ENCODE peak calls at places on chromosome 21, in ten cellular contexts. X is cardiac muscle cell; W is CD4-positive, CD25-positive, alpha-beta regulatory T cell; A is hepatocyte; R is IMR-90; H is AG04450; Q is Karpas-422; V is esophagus muscularis mucosa; E is uterus; T is heart right ventricle. O is an unnamed sample.

GRCh38 chr21:26555554-26555953 is 17.5 kb downstream of the CYYR1 start:
- DNase-seq in X (no peak), W (no peak), A (no peak), R (no peak), H (no peak), Q (no peak), V (no peak), E (no peak), T (no peak), O (no peak)

GRCh38 chr21:32336711-32337110 is 38.1 kb downstream of the MRAP start:
- DNase-seq in X (peak; percentile 13), W (no peak), A (no peak), R (peak; percentile 56), H (no peak), Q (no peak), V (no peak), E (no peak), T (no peak), O (peak; percentile 79)

GRCh38 chr21:30329203-30329868 is 8.2 kb downstream of the KRTAP27-1 start:
- DNase-seq in X (no peak), W (no peak), A (no peak), R (no peak), H (no peak), Q (no peak), V (no peak), E (no peak), T (no peak), O (peak; percentile 19)

GRCh38 chr21:31182231-31183129 is 144.2 kb upstream of the KRTAP19-8 start:
- DNase-seq in X (no peak), W (peak; percentile 78), A (no peak), R (no peak), H (no peak), Q (no peak), V (no peak), E (no peak), T (no peak), O (no peak)

GRCh38 chr21:39984613-39985012 is 117.4 kb downstream of the PCP4 start:
- DNase-seq in X (no peak), W (no peak), A (peak; percentile 15), R (no peak), H (no peak), Q (no peak), V (no peak), E (no peak), T (no peak), O (no peak)

GRCh38 chr21:26491663-26492062 is 81.4 kb downstream of the CYYR1 start:
- DNase-seq in X (no peak), W (no peak), A (no peak), R (no peak), H (no peak), Q (no peak), V (no peak), E (no peak), T (no peak), O (no peak)

GRCh38 chr21:33212159-33212851 is 17.4 kb upstream of the IFNAR2 start:
- DNase-seq in X (peak; percentile 62), W (peak; percentile 37), A (peak; percentile 56), R (peak; percentile 83), H (peak; percentile 33), Q (no peak), V (peak; percentile 77), E (no peak), T (no peak), O (peak; percentile 9)

GRCh38 chr21:32270748-32271147 is 8.1 kb downstream of the MIS18A start:
- DNase-seq in X (no peak), W (no peak), A (no peak), R (no peak), H (no peak), Q (no peak), V (peak; percentile 53), E (no peak), T (no peak), O (no peak)

GRCh38 chr21:35368326-35368725 is 319.2 kb upstream of the RUNX1 start:
- DNase-seq in X (no peak), W (no peak), A (no peak), R (no peak), H (no peak), Q (no peak), V (no peak), E (no peak), T (no peak), O (no peak)

GRCh38 chr21:36509966-36510742 is 30.2 kb upstream of the CLDN14 start:
- DNase-seq in X (no peak), W (no peak), A (peak; percentile 26), R (no peak), H (no peak), Q (peak; percentile 29), V (no peak), E (no peak), T (no peak), O (no peak)

GRCh38 chr21:19553930-19554615 is 1150.5 kb upstream of the TMPRSS15 start:
- DNase-seq in X (no peak), W (no peak), A (no peak), R (no peak), H (no peak), Q (no peak), V (no peak), E (no peak), T (no peak), O (no peak)

GRCh38 chr21:33936221-33937038 is 20.8 kb upstream of the ATP5PO start:
- DNase-seq in X (no peak), W (peak; percentile 61), A (no peak), R (no peak), H (no peak), Q (no peak), V (no peak), E (no peak), T (no peak), O (no peak)

GRCh38 chr21:28084951-28085350 is 907.7 kb downstream of the LTN1 start:
- DNase-seq in X (no peak), W (no peak), A (no peak), R (no peak), H (no peak), Q (no peak), V (no peak), E (no peak), T (no peak), O (no peak)

GRCh38 chr21:37764696-37765095 is 151.6 kb downstream of the KCNJ6 start:
- DNase-seq in X (no peak), W (no peak), A (no peak), R (no peak), H (no peak), Q (no peak), V (no peak), E (no peak), T (no peak), O (no peak)

GRCh38 chr21:16605588-16605987 is 875.8 kb downstream of the USP25 start:
- DNase-seq in X (peak; percentile 52), W (no peak), A (no peak), R (no peak), H (no peak), Q (no peak), V (no peak), E (no peak), T (no peak), O (no peak)
- H3K4me3 ChIP-seq in X (no peak overlapping the region), W (no peak overlapping the region), A (no peak overlapping the region), R (no peak overlapping the region), H (no peak overlapping the region), Q (no peak overlapping the region), V (no peak overlapping the region), E (no peak overlapping the region), T (no peak overlapping the region), O (no peak overlapping the region)

DNA sequence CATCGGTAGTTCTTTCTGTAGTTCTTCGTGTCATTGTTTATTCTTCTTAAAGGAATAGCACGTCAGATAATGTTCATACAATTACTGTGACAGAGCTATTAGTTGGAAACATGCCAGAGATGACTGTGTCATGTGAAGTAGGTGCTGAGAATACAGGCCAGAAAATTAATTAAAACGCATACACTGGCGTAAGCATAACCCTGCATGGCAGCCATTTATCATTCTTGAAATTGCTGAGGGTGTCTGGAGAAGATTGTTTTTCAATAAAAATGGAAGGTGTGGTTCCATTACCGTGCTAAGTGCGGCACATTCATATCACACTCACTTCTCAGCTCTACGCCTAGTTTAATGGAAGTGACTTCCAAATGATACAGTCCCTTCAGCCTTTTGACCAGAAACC is 7.8 kb downstream of the ETS2 start:
- DNase-seq in X (no peak), W (no peak), A (no peak), R (no peak), H (no peak), Q (no peak), V (no peak), E (no peak), T (no peak), O (no peak)
- H3K27ac ChIP-seq in X (no peak overlapping the region), W (no peak overlapping the region), A (peak overlapping the region; percentile 6), R (no peak overlapping the region), H (no peak overlapping the region), Q (no peak overlapping the region), V (peak overlapping the region; percentile 14), E (no peak overlapping the region), T (peak overlapping the region; percentile 60), O (no peak overlapping the region)

GRCh38 chr21:38937844-38938243 is 132.1 kb downstream of the ETS2 start:
- DNase-seq in X (no peak), W (no peak), A (no peak), R (no peak), H (no peak), Q (no peak), V (no peak), E (no peak), T (no peak), O (no peak)
- H3K4me3 ChIP-seq in X (no peak overlapping the region), W (no peak overlapping the region), A (no peak overlapping the region), R (no peak overlapping the region), H (no peak overlapping the region), Q (no peak overlapping the region), V (no peak overlapping the region), E (no peak overlapping the region), T (no peak overlapping the region), O (no peak overlapping the region)

GRCh38 chr21:46078322-46078981 is 19.5 kb upstream of the COL6A2 start:
- DNase-seq in X (no peak), W (no peak), A (no peak), R (no peak), H (no peak), Q (no peak), V (peak; percentile 91), E (peak; percentile 51), T (no peak), O (no peak)
- H3K27ac ChIP-seq in X (no peak overlapping the region), W (no peak overlapping the region), A (peak overlapping the region; percentile 77), R (peak overlapping the region; percentile 66), H (peak overlapping the region; percentile 21), Q (no peak overlapping the region), V (no peak overlapping the region), E (peak overlapping the region; percentile 44), T (no peak overlapping the region), O (peak overlapping the region; percentile 58)

GRCh38 chr21:44438531-44439210 is 16.6 kb upstream of the LRRC3 start:
- DNase-seq in X (no peak), W (no peak), A (no peak), R (no peak), H (no peak), Q (no peak), V (no peak), E (no peak), T (peak; percentile 71), O (no peak)
- H3K4me3 ChIP-seq in X (no peak overlapping the region), W (no peak overlapping the region), A (no peak overlapping the region), R (no peak overlapping the region), H (no peak overlapping the region), Q (no peak overlapping the region), V (peak overlapping the region; percentile 35), E (no peak overlapping the region), T (peak overlapping the region; percentile 36), O (no peak overlapping the region)

O was measured in brain microvascular endothelial cell.